ENCODE peak calls at places on chromosome 16, in nine cellular contexts. T, Z, F, I, H, A, W, E and C are unnamed samples.

GRCh38 chr16:11471548-11471947 is 115.2 kb downstream of the LITAF start:
- DNase-seq in H (no peak), I (no peak), F (no peak), E (no peak), Z (no peak), A (no peak), T (no peak), W (no peak), C (peak)

GRCh38 chr16:51624083-51624775 is 473.2 kb upstream of the SALL1 start:
- DNase-seq in I (no peak), Z (no peak), A (peak), H (no peak), W (no peak), F (no peak), T (no peak), E (no peak), C (no peak)

GRCh38 chr16:81204794-81205680 is 33.5 kb upstream of the BCO1 start:
- DNase-seq in I (peak), H (no peak), F (peak), W (peak), T (no peak), Z (no peak), E (peak), A (peak), C (no peak)

GRCh38 chr16:9522589-9522988 is 431.1 kb downstream of the HAPSTR1 start:
- DNase-seq in H (no peak), A (no peak), Z (no peak), T (no peak), F (no peak), E (no peak), W (no peak), I (no peak), C (no peak)

GRCh38 chr16:72066747-72067146 is 3.7 kb downstream of the HPR start:
- DNase-seq in H (no peak), W (no peak), A (peak), T (no peak), E (no peak), Z (no peak), I (peak), F (no peak), C (no peak)

GRCh38 chr16:48295493-48296281 is 48.3 kb upstream of the ABCC11 start:
- DNase-seq in E (peak), I (no peak), T (no peak), A (no peak), Z (no peak), W (no peak), F (no peak), H (no peak), C (no peak)

GRCh38 chr16:70634861-70635260 is 11.5 kb upstream of the IL34 start:
- DNase-seq in A (peak), F (no peak), I (peak), H (no peak), T (no peak), E (no peak), W (no peak), Z (no peak), C (no peak)

GRCh38 chr16:56743840-56744239 is 13.9 kb downstream of the NUP93 start:
- DNase-seq in F (peak), T (no peak), W (no peak), E (no peak), A (peak), I (no peak), Z (no peak), H (no peak), C (no peak)

GRCh38 chr16:88461291-88462269 is 8.5 kb downstream of the ZFPM1 start:
- DNase-seq in W (no peak), A (no peak), H (no peak), E (peak), F (peak), Z (no peak), T (no peak), I (peak), C (no peak)

GRCh38 chr16:9499921-9500593 is 408.6 kb downstream of the HAPSTR1 start:
- DNase-seq in Z (peak), W (no peak), A (no peak), H (peak), I (no peak), E (no peak), T (no peak), F (no peak), C (no peak)